ENCODE peak calls at places on chromosomes 6 and 20, in nine cellular contexts. One of them, this sample, is unnamed. For H3K9me3, the result is how much of the 10 kb centered on the place peaks cover.

GRCh38 chr6:391559-392440 is at the start of gene IRF4:
- DNase-seq in osteoblast: peak
- DNase-seq in right atrium auricular region: no peak
- DNase-seq in adrenal gland: no peak
- DNase-seq in heart left ventricle: no peak
- DNase-seq in ascending aorta: no peak
- DNase-seq in aorta: no peak
- DNase-seq in K562: no peak
- DNase-seq in CD4-positive, alpha-beta T cell: peak
- DNase-seq in this sample: no peak

GRCh38 chr6:90574610-90575009 is 12.3 kb downstream of the MAP3K7 start:
- DNase-seq in aorta: no peak
- DNase-seq in K562: no peak
- DNase-seq in adrenal gland: no peak
- DNase-seq in heart left ventricle: no peak
- DNase-seq in CD4-positive, alpha-beta T cell: no peak
- DNase-seq in right atrium auricular region: no peak
- DNase-seq in osteoblast: no peak
- DNase-seq in ascending aorta: no peak
- DNase-seq in this sample: no peak

GRCh38 chr20:50540620-50541605 is 30.7 kb downstream of the PTPN1 start:
- DNase-seq in right atrium auricular region: no peak
- DNase-seq in K562: no peak
- DNase-seq in aorta: no peak
- DNase-seq in osteoblast: peak
- DNase-seq in heart left ventricle: no peak
- DNase-seq in ascending aorta: no peak
- DNase-seq in adrenal gland: no peak
- DNase-seq in CD4-positive, alpha-beta T cell: no peak
- DNase-seq in this sample: no peak

GRCh38 chr6:15962449-15962764 is 166.5 kb upstream of the MYLIP start:
- DNase-seq in right atrium auricular region: no peak
- DNase-seq in CD4-positive, alpha-beta T cell: no peak
- DNase-seq in K562: no peak
- DNase-seq in osteoblast: peak
- DNase-seq in adrenal gland: no peak
- DNase-seq in ascending aorta: no peak
- DNase-seq in heart left ventricle: no peak
- DNase-seq in aorta: no peak
- DNase-seq in this sample: no peak

GRCh38 chr6:158405933-158406332 is 93.7 kb downstream of the TULP4 start:
- DNase-seq in ascending aorta: no peak
- DNase-seq in adrenal gland: no peak
- DNase-seq in osteoblast: no peak
- DNase-seq in CD4-positive, alpha-beta T cell: no peak
- DNase-seq in aorta: no peak
- DNase-seq in heart left ventricle: no peak
- DNase-seq in right atrium auricular region: no peak
- DNase-seq in K562: no peak
- DNase-seq in this sample: no peak

GRCh38 chr6:107510108-107510507 is 20.2 kb downstream of the SOBP start:
- DNase-seq in aorta: no peak
- DNase-seq in right atrium auricular region: no peak
- DNase-seq in osteoblast: no peak
- DNase-seq in adrenal gland: no peak
- DNase-seq in heart left ventricle: no peak
- DNase-seq in CD4-positive, alpha-beta T cell: no peak
- DNase-seq in K562: peak
- DNase-seq in ascending aorta: no peak
- DNase-seq in this sample: no peak

GRCh38 chr20:17663040-17663399 is 19.0 kb downstream of the RRBP1 start:
- DNase-seq in heart left ventricle: no peak
- DNase-seq in K562: no peak
- DNase-seq in aorta: no peak
- DNase-seq in osteoblast: no peak
- DNase-seq in right atrium auricular region: no peak
- DNase-seq in ascending aorta: no peak
- DNase-seq in CD4-positive, alpha-beta T cell: no peak
- DNase-seq in adrenal gland: no peak
- DNase-seq in this sample: no peak

GRCh38 chr20:20491110-20491783 is 123.3 kb downstream of the INSM1 start:
- DNase-seq in ascending aorta: no peak
- DNase-seq in CD4-positive, alpha-beta T cell: no peak
- DNase-seq in adrenal gland: no peak
- DNase-seq in right atrium auricular region: no peak
- DNase-seq in aorta: no peak
- DNase-seq in heart left ventricle: no peak
- DNase-seq in K562: no peak
- DNase-seq in osteoblast: peak
- DNase-seq in this sample: no peak

GRCh38 chr20:21583486-21584168 is 69.8 kb upstream of the NKX2-2 start:
- DNase-seq in K562: no peak
- DNase-seq in aorta: no peak
- DNase-seq in osteoblast: no peak
- DNase-seq in right atrium auricular region: no peak
- DNase-seq in ascending aorta: no peak
- DNase-seq in CD4-positive, alpha-beta T cell: no peak
- DNase-seq in adrenal gland: no peak
- DNase-seq in heart left ventricle: no peak
- DNase-seq in this sample: no peak

GRCh38 chr20:1802385-1803215 is 92.6 kb upstream of the SIRPA start:
- DNase-seq in adrenal gland: peak
- DNase-seq in osteoblast: peak
- DNase-seq in right atrium auricular region: peak
- DNase-seq in aorta: peak
- DNase-seq in K562: peak
- DNase-seq in CD4-positive, alpha-beta T cell: no peak
- DNase-seq in heart left ventricle: peak
- DNase-seq in ascending aorta: no peak
- DNase-seq in this sample: peak

DNA sequence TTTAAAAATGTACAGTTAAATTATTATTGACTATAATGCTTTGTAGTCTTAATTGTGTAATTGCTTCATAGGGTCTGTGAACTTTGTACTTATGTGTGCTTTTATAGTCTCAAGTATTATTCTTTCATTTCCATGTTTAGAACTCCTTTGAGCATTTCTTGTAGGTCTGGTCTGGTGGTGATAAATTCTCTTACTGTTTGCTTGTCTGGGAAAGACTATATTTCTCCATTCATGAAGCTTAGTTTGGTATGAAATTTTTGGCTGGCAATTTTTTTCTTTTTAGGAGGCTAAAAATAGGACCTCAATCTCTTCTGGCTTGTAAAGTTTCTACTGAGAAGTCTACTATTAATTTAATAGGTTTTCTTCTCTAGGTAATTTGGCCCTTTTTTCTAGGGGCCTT is 67.4 kb downstream of the CCDC170 start:
- DNase-seq in adrenal gland: no peak
- DNase-seq in aorta: no peak
- DNase-seq in right atrium auricular region: no peak
- DNase-seq in osteoblast: no peak
- DNase-seq in heart left ventricle: no peak
- DNase-seq in CD4-positive, alpha-beta T cell: no peak
- DNase-seq in ascending aorta: no peak
- DNase-seq in K562: no peak
- DNase-seq in this sample: no peak
- H3K9me3 ChIP-seq in adrenal gland: under half
- H3K9me3 ChIP-seq in aorta: under half
- H3K9me3 ChIP-seq in right atrium auricular region: under half
- H3K9me3 ChIP-seq in osteoblast: under half
- H3K9me3 ChIP-seq in heart left ventricle: under half
- H3K9me3 ChIP-seq in CD4-positive, alpha-beta T cell: under half
- H3K9me3 ChIP-seq in ascending aorta: under half
- H3K9me3 ChIP-seq in K562: under half
- H3K9me3 ChIP-seq in this sample: under half

GRCh38 chr20:59645761-59646171 is 41.4 kb downstream of the PHACTR3 start:
- DNase-seq in osteoblast: no peak
- DNase-seq in aorta: no peak
- DNase-seq in ascending aorta: no peak
- DNase-seq in K562: no peak
- DNase-seq in adrenal gland: no peak
- DNase-seq in right atrium auricular region: peak
- DNase-seq in CD4-positive, alpha-beta T cell: no peak
- DNase-seq in heart left ventricle: no peak
- DNase-seq in this sample: no peak

GRCh38 chr20:59645316-59645715 is 41.0 kb downstream of the PHACTR3 start:
- DNase-seq in CD4-positive, alpha-beta T cell: no peak
- DNase-seq in ascending aorta: no peak
- DNase-seq in K562: no peak
- DNase-seq in aorta: no peak
- DNase-seq in adrenal gland: no peak
- DNase-seq in osteoblast: no peak
- DNase-seq in heart left ventricle: no peak
- DNase-seq in right atrium auricular region: peak
- DNase-seq in this sample: no peak

GRCh38 chr20:59646487-59646886 is 42.1 kb downstream of the PHACTR3 start:
- DNase-seq in heart left ventricle: no peak
- DNase-seq in aorta: no peak
- DNase-seq in osteoblast: no peak
- DNase-seq in ascending aorta: no peak
- DNase-seq in K562: no peak
- DNase-seq in right atrium auricular region: peak
- DNase-seq in adrenal gland: no peak
- DNase-seq in CD4-positive, alpha-beta T cell: no peak
- DNase-seq in this sample: no peak

GRCh38 chr20:59643616-59644061 is 39.3 kb downstream of the PHACTR3 start:
- DNase-seq in ascending aorta: no peak
- DNase-seq in aorta: peak
- DNase-seq in K562: no peak
- DNase-seq in right atrium auricular region: peak
- DNase-seq in CD4-positive, alpha-beta T cell: no peak
- DNase-seq in osteoblast: no peak
- DNase-seq in adrenal gland: no peak
- DNase-seq in heart left ventricle: no peak
- DNase-seq in this sample: no peak

DNA sequence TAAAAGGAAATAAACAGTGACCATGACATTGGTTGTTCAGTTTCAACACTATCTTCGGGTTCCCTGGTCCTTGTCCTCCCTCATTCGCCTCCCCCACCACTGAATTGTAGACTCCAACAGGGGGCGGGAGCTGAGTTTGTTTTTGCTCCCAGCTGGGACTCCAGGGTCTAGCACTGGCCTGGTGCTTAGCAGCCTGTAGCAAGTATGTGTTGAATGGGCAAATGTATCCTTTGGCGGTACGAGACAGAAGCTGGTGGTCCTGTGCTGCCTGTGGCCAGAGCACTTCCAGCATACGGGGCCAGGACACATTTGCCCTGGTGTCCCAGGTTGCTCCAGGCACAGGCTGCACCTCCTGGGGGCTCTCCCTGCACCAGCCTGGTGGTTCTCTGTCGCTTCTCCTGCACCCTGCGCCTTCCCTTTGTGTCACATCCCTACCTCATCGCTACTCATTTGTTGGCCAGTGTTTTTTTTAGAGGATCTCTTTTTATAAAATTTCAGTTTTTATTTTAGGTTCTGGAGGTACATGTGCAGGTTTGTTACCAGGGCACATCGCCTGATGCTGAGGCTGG is 40.1 kb downstream of the PHACTR3 start:
- DNase-seq in aorta: peak
- DNase-seq in ascending aorta: no peak
- DNase-seq in K562: no peak
- DNase-seq in CD4-positive, alpha-beta T cell: no peak
- DNase-seq in adrenal gland: no peak
- DNase-seq in heart left ventricle: no peak
- DNase-seq in osteoblast: no peak
- DNase-seq in right atrium auricular region: peak
- DNase-seq in this sample: no peak
- H3K9me3 ChIP-seq in aorta: under half
- H3K9me3 ChIP-seq in ascending aorta: under half
- H3K9me3 ChIP-seq in K562: under half
- H3K9me3 ChIP-seq in CD4-positive, alpha-beta T cell: under half
- H3K9me3 ChIP-seq in adrenal gland: under half
- H3K9me3 ChIP-seq in heart left ventricle: under half
- H3K9me3 ChIP-seq in osteoblast: under half
- H3K9me3 ChIP-seq in right atrium auricular region: under half
- H3K9me3 ChIP-seq in this sample: under half

GRCh38 chr6:170093276-170093657 is 197.6 kb downstream of the DLL1 start:
- DNase-seq in aorta: peak
- DNase-seq in osteoblast: peak
- DNase-seq in adrenal gland: no peak
- DNase-seq in ascending aorta: no peak
- DNase-seq in right atrium auricular region: no peak
- DNase-seq in heart left ventricle: no peak
- DNase-seq in CD4-positive, alpha-beta T cell: no peak
- DNase-seq in K562: no peak
- DNase-seq in this sample: no peak

GRCh38 chr6:170092826-170093225 is 198.1 kb downstream of the DLL1 start:
- DNase-seq in osteoblast: no peak
- DNase-seq in K562: no peak
- DNase-seq in right atrium auricular region: no peak
- DNase-seq in heart left ventricle: no peak
- DNase-seq in ascending aorta: no peak
- DNase-seq in adrenal gland: no peak
- DNase-seq in aorta: peak
- DNase-seq in CD4-positive, alpha-beta T cell: no peak
- DNase-seq in this sample: no peak

GRCh38 chr6:170094686-170095272 is 196.1 kb downstream of the DLL1 start:
- DNase-seq in right atrium auricular region: peak
- DNase-seq in osteoblast: peak
- DNase-seq in ascending aorta: no peak
- DNase-seq in adrenal gland: no peak
- DNase-seq in CD4-positive, alpha-beta T cell: no peak
- DNase-seq in K562: no peak
- DNase-seq in heart left ventricle: no peak
- DNase-seq in aorta: peak
- DNase-seq in this sample: no peak

GRCh38 chr6:170095273-170095976 is 195.5 kb downstream of the DLL1 start:
- DNase-seq in heart left ventricle: no peak
- DNase-seq in aorta: peak
- DNase-seq in osteoblast: peak
- DNase-seq in adrenal gland: no peak
- DNase-seq in ascending aorta: no peak
- DNase-seq in right atrium auricular region: peak
- DNase-seq in CD4-positive, alpha-beta T cell: no peak
- DNase-seq in K562: no peak
- DNase-seq in this sample: no peak

GRCh38 chr6:170093658-170094596 is 197.0 kb downstream of the DLL1 start:
- DNase-seq in K562: no peak
- DNase-seq in osteoblast: peak
- DNase-seq in ascending aorta: no peak
- DNase-seq in aorta: peak
- DNase-seq in right atrium auricular region: peak
- DNase-seq in heart left ventricle: no peak
- DNase-seq in adrenal gland: no peak
- DNase-seq in CD4-positive, alpha-beta T cell: no peak
- DNase-seq in this sample: no peak
- H3K9me3 ChIP-seq in K562: under half
- H3K9me3 ChIP-seq in osteoblast: under half
- H3K9me3 ChIP-seq in ascending aorta: under half
- H3K9me3 ChIP-seq in aorta: under half
- H3K9me3 ChIP-seq in right atrium auricular region: under half
- H3K9me3 ChIP-seq in heart left ventricle: under half
- H3K9me3 ChIP-seq in adrenal gland: under half
- H3K9me3 ChIP-seq in CD4-positive, alpha-beta T cell: under half
- H3K9me3 ChIP-seq in this sample: under half

DNA sequence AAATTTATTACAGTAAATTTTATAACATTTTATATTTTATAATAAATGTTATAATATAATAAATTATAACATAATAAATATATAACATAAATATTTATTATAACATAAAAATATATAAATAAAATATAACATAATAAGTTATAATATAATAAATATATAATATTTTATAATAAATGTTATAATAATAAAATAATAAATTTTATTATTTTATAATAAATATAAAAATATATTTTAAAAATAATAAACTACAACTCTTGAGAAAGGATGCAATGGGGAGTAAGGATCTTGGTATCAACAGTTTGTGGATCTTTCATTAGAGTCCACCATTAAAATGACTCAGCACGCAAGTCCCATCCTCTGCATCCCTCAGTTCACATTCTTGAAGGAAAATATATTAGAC is 312.6 kb downstream of the MEI4 start:
- DNase-seq in adrenal gland: no peak
- DNase-seq in ascending aorta: no peak
- DNase-seq in K562: no peak
- DNase-seq in CD4-positive, alpha-beta T cell: no peak
- DNase-seq in heart left ventricle: no peak
- DNase-seq in osteoblast: no peak
- DNase-seq in aorta: no peak
- DNase-seq in right atrium auricular region: no peak
- DNase-seq in this sample: no peak
- H3K9me3 ChIP-seq in adrenal gland: under half
- H3K9me3 ChIP-seq in ascending aorta: under half
- H3K9me3 ChIP-seq in K562: under half
- H3K9me3 ChIP-seq in CD4-positive, alpha-beta T cell: under half
- H3K9me3 ChIP-seq in heart left ventricle: under half
- H3K9me3 ChIP-seq in osteoblast: under half
- H3K9me3 ChIP-seq in aorta: under half
- H3K9me3 ChIP-seq in right atrium auricular region: under half
- H3K9me3 ChIP-seq in this sample: under half

This sample was measured in WERI-Rb-1.